ENCODE peak calls at places on chromosomes 4 and X, in five cellular contexts. N is M059J, Z is HT-29, J is T-helper 9 cell, B is MG63. V is an unnamed sample.

GRCh38 chrX:150648296-150648940 is 44.8 kb upstream of the MTMR1 start:
- DNase-seq in N (no peak), Z (no peak), J (no peak), B (no peak), V (no peak)

GRCh38 chr4:159390648-159391047 is 287.8 kb downstream of the RAPGEF2 start:
- DNase-seq in N (peak), Z (peak), J (no peak), B (peak), V (peak)

GRCh38 chr4:116512552-116512951 is 572.8 kb downstream of the TRAM1L1 start:
- DNase-seq in N (no peak), Z (no peak), J (no peak), B (no peak), V (no peak)

GRCh38 chr4:73777612-73778011 is 37.2 kb downstream of the CXCL8 start:
- DNase-seq in N (peak), Z (no peak), J (no peak), B (peak), V (peak)

GRCh38 chr4:135515295-135515694 is 1313.7 kb upstream of the PABPC4L start:
- DNase-seq in N (peak), Z (no peak), J (no peak), B (no peak), V (no peak)

GRCh38 chr4:77538574-77539157 is 67.0 kb upstream of the CXCL13 start:
- DNase-seq in N (peak), Z (peak), J (no peak), B (peak), V (peak)

GRCh38 chr4:26032142-26032541 is 118.1 kb downstream of the SMIM20 start:
- DNase-seq in N (peak), Z (no peak), J (no peak), B (peak), V (peak)

GRCh38 chr4:7052923-7053715 is 9.9 kb downstream of the TADA2B start:
- DNase-seq in N (no peak), Z (no peak), J (no peak), B (no peak), V (no peak)

GRCh38 chrX:149910178-149910695 is 19.1 kb upstream of the HSFX4 start:
- DNase-seq in N (peak), Z (no peak), J (no peak), B (no peak), V (no peak)

GRCh38 chrX:7059214-7059838 is 88.2 kb upstream of the STS start:
- DNase-seq in N (no peak), Z (no peak), J (no peak), B (no peak), V (no peak)

GRCh38 chr4:124863039-124863545 is 150.6 kb upstream of the ANKRD50 start:
- DNase-seq in N (no peak), Z (no peak), J (no peak), B (no peak), V (no peak)

GRCh38 chr4:1511441-1512041 is 105.3 kb upstream of the NKX1-1 start:
- DNase-seq in N (peak), Z (no peak), J (peak), B (peak), V (peak)

GRCh38 chr4:155999743-156000142 is 46.1 kb upstream of the CTSO start:
- DNase-seq in N (peak), Z (no peak), J (no peak), B (no peak), V (peak)

GRCh38 chr4:73252001-73252400 is 6.6 kb downstream of the ANKRD17 start:
- DNase-seq in N (no peak), Z (no peak), J (no peak), B (no peak), V (no peak)

GRCh38 chrX:51737062-51737461 is 6.2 kb upstream of the GSPT2 start:
- DNase-seq in N (no peak), Z (no peak), J (no peak), B (no peak), V (no peak)

GRCh38 chrX:31603411-31604120 is 531.7 kb upstream of the FTHL17 start:
- DNase-seq in N (peak), Z (no peak), J (no peak), B (no peak), V (no peak)

GRCh38 chr4:128566688-128567087 is 242.8 kb upstream of the JADE1 start:
- DNase-seq in N (peak), Z (no peak), J (no peak), B (no peak), V (peak)

GRCh38 chrX:38988301-38988700 is 187.0 kb downstream of the MID1IP1 start:
- DNase-seq in N (no peak), Z (no peak), J (no peak), B (no peak), V (no peak)

GRCh38 chrX:40096395-40097091 is 1.2 kb downstream of the BCOR start:
- DNase-seq in N (peak), Z (no peak), J (peak), B (peak), V (peak)

GRCh38 chr4:7029212-7029611 is 14.0 kb upstream of the TADA2B start:
- DNase-seq in N (no peak), Z (no peak), J (no peak), B (no peak), V (no peak)

GRCh38 chr4:2353222-2354107 is 65.0 kb downstream of the ZFYVE28 start:
- DNase-seq in N (no peak), Z (no peak), J (no peak), B (no peak), V (no peak)

GRCh38 chr4:150923945-150924344 is 91.1 kb downstream of the LRBA start:
- DNase-seq in N (no peak), Z (no peak), J (no peak), B (no peak), V (no peak)

GRCh38 chr4:142815834-142816233 is 30.3 kb downstream of the INPP4B start:
- DNase-seq in N (peak), Z (no peak), J (no peak), B (no peak), V (peak)

GRCh38 chrX:38095971-38096529 is 89.7 kb downstream of the SYTL5 start:
- DNase-seq in N (peak), Z (peak), J (no peak), B (no peak), V (peak)

GRCh38 chr4:6730603-6731300 is 14.8 kb downstream of the BLOC1S4 start:
- DNase-seq in N (no peak), Z (no peak), J (no peak), B (no peak), V (no peak)

GRCh38 chr4:37664696-37665095 is 21.5 kb downstream of the RELL1 start:
- DNase-seq in N (no peak), Z (no peak), J (no peak), B (no peak), V (no peak)

GRCh38 chrX:23493941-23494374 is 159.3 kb downstream of the PTCHD1 start:
- DNase-seq in N (peak), Z (peak), J (no peak), B (no peak), V (peak)

GRCh38 chr4:88005086-88005485 is 2.3 kb upstream of the PKD2 start:
- DNase-seq in N (peak), Z (no peak), J (no peak), B (no peak), V (no peak)

GRCh38 chr4:94516067-94516466 is 64.3 kb downstream of the PDLIM5 start:
- DNase-seq in N (peak), Z (peak), J (no peak), B (no peak), V (peak)

GRCh38 chr4:173328236-173328901 is 5.8 kb downstream of the HMGB2 start:
- DNase-seq in N (peak), Z (no peak), J (no peak), B (peak), V (no peak)

V was measured in ELR.